ENCODE peak calls at places on chromosomes 5 and 9, in seven cellular contexts. One of them, this sample, is unnamed. For H3K9me3, the result is how much of the 10 kb centered on the place peaks cover.

GRCh38 chr5:178207917-178208280 is 3.6 kb downstream of the HNRNPAB start:
- DNase-seq in IMR-90: no peak
- DNase-seq in PC-3: no peak
- DNase-seq in tibial artery: no peak
- DNase-seq in heart right ventricle: no peak
- DNase-seq in stomach: peak
- DNase-seq in upper lobe of right lung: no peak
- DNase-seq in this sample: no peak

GRCh38 chr5:71839049-71839834 is 120.2 kb downstream of the CARTPT start:
- DNase-seq in IMR-90: no peak
- DNase-seq in PC-3: no peak
- DNase-seq in tibial artery: no peak
- DNase-seq in heart right ventricle: no peak
- DNase-seq in stomach: no peak
- DNase-seq in upper lobe of right lung: no peak
- DNase-seq in this sample: no peak

GRCh38 chr9:123679330-123679987 is 250.5 kb downstream of the DENND1A start:
- DNase-seq in IMR-90: peak
- DNase-seq in PC-3: no peak
- DNase-seq in tibial artery: no peak
- DNase-seq in heart right ventricle: no peak
- DNase-seq in stomach: no peak
- DNase-seq in upper lobe of right lung: no peak
- DNase-seq in this sample: no peak

GRCh38 chr5:60149081-60149480 is 255.6 kb upstream of the PDE4D start:
- DNase-seq in IMR-90: no peak
- DNase-seq in PC-3: no peak
- DNase-seq in tibial artery: no peak
- DNase-seq in heart right ventricle: no peak
- DNase-seq in stomach: no peak
- DNase-seq in upper lobe of right lung: no peak
- DNase-seq in this sample: no peak

GRCh38 chr5:97044057-97044456 is 98.4 kb downstream of the LIX1 start:
- DNase-seq in IMR-90: peak
- DNase-seq in PC-3: peak
- DNase-seq in tibial artery: no peak
- DNase-seq in heart right ventricle: peak
- DNase-seq in stomach: peak
- DNase-seq in upper lobe of right lung: no peak
- DNase-seq in this sample: peak

GRCh38 chr5:176334031-176334770 is 27.4 kb downstream of the KIAA1191 start:
- DNase-seq in IMR-90: no peak
- DNase-seq in PC-3: no peak
- DNase-seq in tibial artery: no peak
- DNase-seq in heart right ventricle: no peak
- DNase-seq in stomach: no peak
- DNase-seq in upper lobe of right lung: no peak
- DNase-seq in this sample: no peak

GRCh38 chr5:137113939-137114338 is 385.2 kb downstream of the SPOCK1 start:
- DNase-seq in IMR-90: no peak
- DNase-seq in PC-3: no peak
- DNase-seq in tibial artery: no peak
- DNase-seq in heart right ventricle: no peak
- DNase-seq in stomach: no peak
- DNase-seq in upper lobe of right lung: no peak
- DNase-seq in this sample: no peak

GRCh38 chr5:50463047-50463446 is 22.0 kb upstream of the EMB start:
- DNase-seq in IMR-90: no peak
- DNase-seq in PC-3: no peak
- DNase-seq in tibial artery: no peak
- DNase-seq in heart right ventricle: no peak
- DNase-seq in stomach: no peak
- DNase-seq in upper lobe of right lung: no peak
- DNase-seq in this sample: no peak

GRCh38 chr5:24272735-24273134 is 372.0 kb downstream of the CDH10 start:
- DNase-seq in IMR-90: no peak
- DNase-seq in PC-3: no peak
- DNase-seq in tibial artery: no peak
- DNase-seq in heart right ventricle: no peak
- DNase-seq in stomach: no peak
- DNase-seq in upper lobe of right lung: no peak
- DNase-seq in this sample: no peak

GRCh38 chr5:72459089-72459661 is 48.0 kb downstream of the ZNF366 start:
- DNase-seq in IMR-90: no peak
- DNase-seq in PC-3: no peak
- DNase-seq in tibial artery: no peak
- DNase-seq in heart right ventricle: no peak
- DNase-seq in stomach: no peak
- DNase-seq in upper lobe of right lung: no peak
- DNase-seq in this sample: no peak

GRCh38 chr5:76736679-76737078 is 20.8 kb downstream of the F2R start:
- DNase-seq in IMR-90: no peak
- DNase-seq in PC-3: no peak
- DNase-seq in tibial artery: no peak
- DNase-seq in heart right ventricle: no peak
- DNase-seq in stomach: no peak
- DNase-seq in upper lobe of right lung: no peak
- DNase-seq in this sample: no peak

GRCh38 chr9:88531920-88532319 is 3.1 kb upstream of the NXNL2 start:
- DNase-seq in IMR-90: no peak
- DNase-seq in PC-3: no peak
- DNase-seq in tibial artery: no peak
- DNase-seq in heart right ventricle: no peak
- DNase-seq in stomach: no peak
- DNase-seq in upper lobe of right lung: no peak
- DNase-seq in this sample: no peak

GRCh38 chr5:140794594-140795258 is at the start of gene PCDHA2:
- DNase-seq in IMR-90: no peak
- DNase-seq in PC-3: no peak
- DNase-seq in tibial artery: no peak
- DNase-seq in heart right ventricle: no peak
- DNase-seq in stomach: no peak
- DNase-seq in upper lobe of right lung: no peak
- DNase-seq in this sample: no peak

GRCh38 chr5:163724305-163724704 is 218.9 kb downstream of the MAT2B start:
- DNase-seq in IMR-90: no peak
- DNase-seq in PC-3: no peak
- DNase-seq in tibial artery: no peak
- DNase-seq in heart right ventricle: no peak
- DNase-seq in stomach: no peak
- DNase-seq in upper lobe of right lung: no peak
- DNase-seq in this sample: no peak

GRCh38 chr9:37034320-37034937 is 361 bp upstream of the PAX5 start:
- DNase-seq in IMR-90: no peak
- DNase-seq in PC-3: peak
- DNase-seq in tibial artery: no peak
- DNase-seq in heart right ventricle: no peak
- DNase-seq in stomach: no peak
- DNase-seq in upper lobe of right lung: no peak
- DNase-seq in this sample: no peak

GRCh38 chr5:123438902-123439301 is 15.7 kb upstream of the CEP120 start:
- DNase-seq in IMR-90: peak
- DNase-seq in PC-3: peak
- DNase-seq in tibial artery: no peak
- DNase-seq in heart right ventricle: no peak
- DNase-seq in stomach: no peak
- DNase-seq in upper lobe of right lung: no peak
- DNase-seq in this sample: no peak

GRCh38 chr5:110899566-110900412 is 161.0 kb downstream of the SLC25A46 start:
- DNase-seq in IMR-90: peak
- DNase-seq in PC-3: peak
- DNase-seq in tibial artery: no peak
- DNase-seq in heart right ventricle: no peak
- DNase-seq in stomach: no peak
- DNase-seq in upper lobe of right lung: no peak
- DNase-seq in this sample: no peak

DNA sequence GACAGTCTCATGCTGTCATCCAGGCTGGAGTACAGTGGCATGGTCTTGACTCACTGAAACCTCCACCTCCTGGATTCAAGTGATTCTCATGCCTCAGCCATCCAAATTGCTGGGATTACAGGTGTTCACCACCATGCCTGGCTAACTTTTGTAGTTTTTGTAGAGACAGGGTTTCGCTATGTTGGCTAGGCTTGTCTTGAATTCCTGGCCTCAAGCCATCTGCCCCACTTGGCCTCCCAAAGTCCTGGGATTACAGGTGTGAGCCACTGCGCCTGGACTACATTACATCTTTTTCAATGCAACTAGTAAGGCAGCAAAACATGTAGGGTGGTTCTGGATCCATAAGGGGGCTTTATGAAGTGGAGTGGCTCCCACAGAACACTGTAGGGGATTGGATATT is 29.6 kb upstream of the RASGEF1C start:
- DNase-seq in IMR-90: no peak
- DNase-seq in PC-3: no peak
- DNase-seq in tibial artery: no peak
- DNase-seq in heart right ventricle: no peak
- DNase-seq in stomach: no peak
- DNase-seq in upper lobe of right lung: no peak
- DNase-seq in this sample: no peak
- H3K9me3 ChIP-seq in IMR-90: under half
- H3K9me3 ChIP-seq in PC-3: under half
- H3K9me3 ChIP-seq in tibial artery: under half
- H3K9me3 ChIP-seq in heart right ventricle: half or more
- H3K9me3 ChIP-seq in stomach: half or more
- H3K9me3 ChIP-seq in upper lobe of right lung: under half
- H3K9me3 ChIP-seq in this sample: under half

GRCh38 chr9:33750307-33750838 is 45.0 kb upstream of the PRSS3 start:
- DNase-seq in IMR-90: peak
- DNase-seq in PC-3: peak
- DNase-seq in tibial artery: no peak
- DNase-seq in heart right ventricle: no peak
- DNase-seq in stomach: peak
- DNase-seq in upper lobe of right lung: no peak
- DNase-seq in this sample: no peak

GRCh38 chr9:33748633-33749304 is 46.6 kb upstream of the PRSS3 start:
- DNase-seq in IMR-90: no peak
- DNase-seq in PC-3: no peak
- DNase-seq in tibial artery: no peak
- DNase-seq in heart right ventricle: no peak
- DNase-seq in stomach: no peak
- DNase-seq in upper lobe of right lung: no peak
- DNase-seq in this sample: no peak

GRCh38 chr9:33752130-33752637 is 43.2 kb upstream of the PRSS3 start:
- DNase-seq in IMR-90: no peak
- DNase-seq in PC-3: peak
- DNase-seq in tibial artery: no peak
- DNase-seq in heart right ventricle: no peak
- DNase-seq in stomach: no peak
- DNase-seq in upper lobe of right lung: no peak
- DNase-seq in this sample: no peak

GRCh38 chr9:33751536-33752129 is 43.7 kb upstream of the PRSS3 start:
- DNase-seq in IMR-90: no peak
- DNase-seq in PC-3: peak
- DNase-seq in tibial artery: no peak
- DNase-seq in heart right ventricle: no peak
- DNase-seq in stomach: no peak
- DNase-seq in upper lobe of right lung: no peak
- DNase-seq in this sample: no peak

DNA sequence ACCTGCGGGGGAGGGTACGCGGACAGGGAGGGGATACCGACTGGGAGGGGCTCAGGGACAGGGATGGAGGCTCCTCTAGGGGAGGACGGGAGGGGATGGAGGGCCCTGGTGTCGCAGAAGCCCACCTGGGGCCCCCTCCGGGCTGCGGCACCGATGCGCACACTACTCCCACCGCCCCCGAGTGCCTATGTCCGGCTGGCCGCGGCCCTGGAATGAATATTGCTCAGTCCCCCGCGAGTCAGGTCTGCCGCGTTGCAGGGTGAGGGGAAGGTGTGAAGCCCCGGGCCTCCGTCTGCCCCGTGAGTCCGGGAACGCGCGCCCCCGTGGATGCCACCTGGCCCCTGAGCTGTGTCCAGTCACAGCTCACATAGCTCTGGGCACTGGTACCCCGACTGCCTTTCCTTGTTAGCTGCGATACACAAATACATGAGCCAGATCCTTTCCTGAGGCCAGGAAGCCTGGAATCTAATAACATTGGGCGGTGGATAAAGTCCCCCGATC is 44.5 kb upstream of the PRSS3 start:
- DNase-seq in IMR-90: no peak
- DNase-seq in PC-3: no peak
- DNase-seq in tibial artery: no peak
- DNase-seq in heart right ventricle: no peak
- DNase-seq in stomach: no peak
- DNase-seq in upper lobe of right lung: no peak
- DNase-seq in this sample: no peak
- H3K4me3 ChIP-seq in IMR-90: peak
- H3K4me3 ChIP-seq in PC-3: peak
- H3K4me3 ChIP-seq in tibial artery: no peak
- H3K4me3 ChIP-seq in heart right ventricle: no peak
- H3K4me3 ChIP-seq in stomach: peak
- H3K4me3 ChIP-seq in upper lobe of right lung: no peak
- H3K4me3 ChIP-seq in this sample: no peak

GRCh38 chr5:12557012-12557411 is 652.8 kb upstream of the CTNND2 start:
- DNase-seq in IMR-90: no peak
- DNase-seq in PC-3: peak
- DNase-seq in tibial artery: no peak
- DNase-seq in heart right ventricle: no peak
- DNase-seq in stomach: no peak
- DNase-seq in upper lobe of right lung: no peak
- DNase-seq in this sample: no peak
- H3K9me3 ChIP-seq in IMR-90: under half
- H3K9me3 ChIP-seq in PC-3: under half
- H3K9me3 ChIP-seq in tibial artery: under half
- H3K9me3 ChIP-seq in heart right ventricle: under half
- H3K9me3 ChIP-seq in stomach: under half
- H3K9me3 ChIP-seq in upper lobe of right lung: under half
- H3K9me3 ChIP-seq in this sample: under half

DNA sequence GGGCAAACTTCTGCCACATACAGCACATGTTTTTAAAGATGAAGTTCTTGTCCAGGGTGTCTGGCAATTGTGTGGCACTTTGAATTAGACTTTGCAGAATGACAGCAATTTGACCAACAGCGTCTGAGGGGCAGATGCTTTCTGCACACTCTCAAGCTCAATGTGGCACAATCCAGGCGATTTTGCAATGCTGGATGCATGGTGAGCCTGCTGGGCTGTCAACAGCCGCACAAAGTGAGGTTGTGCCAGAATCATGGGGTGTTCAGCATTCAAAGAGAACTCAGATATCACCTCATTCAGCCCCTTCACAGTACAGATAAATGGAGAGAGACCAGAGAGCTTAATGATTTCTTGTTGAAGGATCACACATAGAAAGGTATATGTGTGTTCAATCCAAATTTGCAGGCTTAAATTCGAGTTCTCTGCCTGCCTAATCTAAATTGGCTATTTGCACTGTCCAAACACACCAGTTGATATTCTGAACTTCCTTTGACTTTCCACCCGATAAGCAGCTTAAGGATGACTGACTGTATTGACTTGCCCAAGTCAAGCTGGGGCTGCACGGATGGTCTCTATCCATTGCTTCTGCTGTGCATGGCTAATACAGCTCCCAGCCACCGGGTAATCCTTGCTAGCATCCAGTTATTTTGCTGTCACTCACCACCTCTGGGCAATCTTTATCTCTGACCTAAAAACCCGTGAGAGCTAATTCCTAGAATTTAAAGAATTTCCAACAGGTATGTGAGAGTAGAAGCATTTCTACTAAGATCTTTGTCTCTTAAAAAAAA is 157.9 kb upstream of the TAS2R1 start:
- DNase-seq in IMR-90: no peak
- DNase-seq in PC-3: no peak
- DNase-seq in tibial artery: no peak
- DNase-seq in heart right ventricle: peak
- DNase-seq in stomach: no peak
- DNase-seq in upper lobe of right lung: no peak
- DNase-seq in this sample: no peak
- H3K4me3 ChIP-seq in IMR-90: no peak
- H3K4me3 ChIP-seq in PC-3: no peak
- H3K4me3 ChIP-seq in tibial artery: no peak
- H3K4me3 ChIP-seq in heart right ventricle: no peak
- H3K4me3 ChIP-seq in stomach: no peak
- H3K4me3 ChIP-seq in upper lobe of right lung: no peak
- H3K4me3 ChIP-seq in this sample: no peak

This sample was measured in uterus.